ENCODE peak calls at places on chromosomes 4 and X, in nine cellular contexts. M, U, O, D, F, Z, V, Y and H are unnamed samples.

GRCh38 chr4:19026281-19026680 is 1004.7 kb upstream of the LCORL start:
- DNase-seq in M (peak; percentile 39), U (no peak), O (no peak), D (peak; percentile 47), F (no peak), Z (no peak), V (no peak), Y (no peak), H (peak; percentile 31)

GRCh38 chr4:8537041-8537461 is 43.1 kb upstream of the GPR78 start:
- DNase-seq in M (peak; percentile 77), U (no peak), O (peak; percentile 86), D (no peak), F (peak; percentile 81), Z (no peak), V (no peak), Y (no peak), H (peak; percentile 70)

GRCh38 chr4:64384237-64385176 is 24.7 kb downstream of the TECRL start:
- DNase-seq in M (no peak), U (no peak), O (no peak), D (no peak), F (no peak), Z (no peak), V (no peak), Y (no peak), H (no peak)

GRCh38 chr4:1216076-1216614 is 32.8 kb downstream of the CTBP1 start:
- DNase-seq in M (no peak), U (no peak), O (no peak), D (no peak), F (no peak), Z (no peak), V (no peak), Y (no peak), H (no peak)

GRCh38 chr4:145132521-145133098 is 34.5 kb downstream of the ABCE1 start:
- DNase-seq in M (no peak), U (no peak), O (no peak), D (no peak), F (no peak), Z (no peak), V (no peak), Y (no peak), H (no peak)

GRCh38 chrX:100447563-100448397 is 37.7 kb upstream of the PCDH19 start:
- DNase-seq in M (peak; percentile 24), U (peak; percentile 32), O (no peak), D (peak; percentile 41), F (peak; percentile 3), Z (no peak), V (peak; percentile 11), Y (no peak), H (peak; percentile 17)

GRCh38 chr4:151627491-151627890 is 133.3 kb downstream of the GATB start:
- DNase-seq in M (no peak), U (no peak), O (no peak), D (no peak), F (no peak), Z (no peak), V (no peak), Y (no peak), H (no peak)

GRCh38 chrX:20372533-20372932 is 105.8 kb upstream of the RPS6KA3 start:
- DNase-seq in M (no peak), U (no peak), O (peak; percentile 55), D (no peak), F (no peak), Z (no peak), V (no peak), Y (no peak), H (no peak)

GRCh38 chr4:31647776-31648175 is 927.6 kb downstream of the PCDH7 start:
- DNase-seq in M (no peak), U (no peak), O (no peak), D (no peak), F (no peak), Z (no peak), V (no peak), Y (no peak), H (no peak)

GRCh38 chr4:152290522-152290921 is 245.4 kb downstream of the FBXW7 start:
- DNase-seq in M (no peak), U (no peak), O (no peak), D (no peak), F (no peak), Z (no peak), V (no peak), Y (no peak), H (no peak)

GRCh38 chr4:77777135-77777777 is 41.9 kb downstream of the CNOT6L start:
- DNase-seq in M (no peak), U (no peak), O (no peak), D (no peak), F (no peak), Z (no peak), V (no peak), Y (no peak), H (no peak)

GRCh38 chrX:120839506-120839905 is 36.2 kb downstream of the CT47B1 start:
- DNase-seq in M (no peak), U (no peak), O (no peak), D (no peak), F (no peak), Z (no peak), V (no peak), Y (no peak), H (no peak)

GRCh38 chr4:10006236-10006603 is 15.1 kb downstream of the SLC2A9 start:
- DNase-seq in M (peak; percentile 86), U (no peak), O (peak; percentile 89), D (no peak), F (peak; percentile 12), Z (peak; percentile 27), V (no peak), Y (no peak), H (no peak)

GRCh38 chr4:148124512-148124911 is 317.7 kb downstream of the NR3C2 start:
- DNase-seq in M (no peak), U (no peak), O (no peak), D (no peak), F (no peak), Z (no peak), V (no peak), Y (no peak), H (no peak)

GRCh38 chr4:189126040-189126439 is 814.6 kb upstream of the FRG1 start:
- DNase-seq in M (no peak), U (no peak), O (no peak), D (no peak), F (no peak), Z (no peak), V (no peak), Y (no peak), H (no peak)

GRCh38 chrX:154021131-154021611 is 1.5 kb upstream of the IRAK1 start:
- DNase-seq in M (no peak), U (no peak), O (peak; percentile 66), D (no peak), F (no peak), Z (peak; percentile 20), V (no peak), Y (no peak), H (peak; percentile 39)

GRCh38 chr4:52825311-52826090 is 36.6 kb upstream of the RASL11B start:
- DNase-seq in M (no peak), U (no peak), O (peak; percentile 65), D (no peak), F (no peak), Z (no peak), V (no peak), Y (no peak), H (no peak)

GRCh38 chr4:168840988-168841681 is 168.9 kb downstream of the CBR4 start:
- DNase-seq in M (no peak), U (no peak), O (no peak), D (no peak), F (no peak), Z (no peak), V (no peak), Y (no peak), H (no peak)

GRCh38 chrX:80792205-80792604 is 17.5 kb downstream of the BRWD3 start:
- DNase-seq in M (no peak), U (no peak), O (no peak), D (no peak), F (no peak), Z (no peak), V (no peak), Y (no peak), H (no peak)

GRCh38 chrX:150486011-150486410 is 82.4 kb upstream of the MTM1 start:
- DNase-seq in M (peak; percentile 47), U (no peak), O (no peak), D (peak; percentile 27), F (peak; percentile 43), Z (no peak), V (peak; percentile 43), Y (no peak), H (no peak)

GRCh38 chr4:53505947-53506346 is 85.3 kb downstream of the LNX1 start:
- DNase-seq in M (no peak), U (no peak), O (no peak), D (no peak), F (no peak), Z (no peak), V (no peak), Y (no peak), H (no peak)

GRCh38 chrX:139642241-139642927 is 65.6 kb downstream of the MCF2 start:
- DNase-seq in M (no peak), U (no peak), O (no peak), D (peak; percentile 49), F (no peak), Z (no peak), V (no peak), Y (no peak), H (no peak)

GRCh38 chrX:115553171-115553570 is 7.8 kb upstream of the PLS3 start:
- DNase-seq in M (no peak), U (no peak), O (no peak), D (no peak), F (no peak), Z (no peak), V (no peak), Y (no peak), H (no peak)

GRCh38 chr4:120066182-120066524 is 495 bp downstream of the MAD2L1 start:
- DNase-seq in M (no peak), U (no peak), O (no peak), D (no peak), F (no peak), Z (no peak), V (peak; percentile 48), Y (no peak), H (no peak)

GRCh38 chr4:119498520-119498919 is 130.1 kb downstream of the PDE5A start:
- DNase-seq in M (no peak), U (no peak), O (no peak), D (peak; percentile 77), F (no peak), Z (no peak), V (no peak), Y (no peak), H (peak; percentile 16)

GRCh38 chrX:135625995-135626394 is 87.4 kb upstream of the CT45A1 start:
- DNase-seq in M (no peak), U (no peak), O (no peak), D (no peak), F (no peak), Z (no peak), V (no peak), Y (no peak), H (no peak)

GRCh38 chrX:87310780-87311179 is 206.8 kb upstream of the KLHL4 start:
- DNase-seq in M (no peak), U (no peak), O (no peak), D (no peak), F (no peak), Z (no peak), V (no peak), Y (no peak), H (no peak)

GRCh38 chr4:9940041-9940440 is 81.3 kb downstream of the SLC2A9 start:
- DNase-seq in M (no peak), U (no peak), O (no peak), D (no peak), F (no peak), Z (no peak), V (no peak), Y (no peak), H (no peak)

GRCh38 chrX:129984196-129984962 is 1.9 kb downstream of the BCORL1 start:
- DNase-seq in M (peak; percentile 33), U (peak; percentile 35), O (no peak), D (peak; percentile 48), F (no peak), Z (no peak), V (no peak), Y (no peak), H (peak; percentile 37)

GRCh38 chr4:164508126-164508525 is 245.8 kb upstream of the SMIM31 start:
- DNase-seq in M (no peak), U (no peak), O (no peak), D (no peak), F (no peak), Z (no peak), V (no peak), Y (no peak), H (no peak)

GRCh38 chrX:3380603-3381002 is 34.2 kb upstream of the MXRA5 start:
- DNase-seq in M (no peak), U (no peak), O (no peak), D (no peak), F (no peak), Z (no peak), V (no peak), Y (no peak), H (no peak)